ENCODE peak calls at places on chromosomes 5 and 9, in eight cellular contexts. P is SJSA1, I is GM23248, G is left ventricle myocardium inferior, J is heart right ventricle, U is cardiac muscle cell, K is tibial artery, V is hepatocyte. Z is an unnamed sample.

GRCh38 chr9:130939405-130939941 is 426 bp upstream of the FIBCD1 start:
- DNase-seq in I (peak), V (no peak), U (peak), G (no peak), P (no peak), K (no peak), J (no peak), Z (no peak)

GRCh38 chr5:74895906-74896305 is 29.7 kb upstream of the FAM169A start:
- DNase-seq in P (peak), G (peak), V (peak), I (peak), U (no peak), J (peak), K (no peak), Z (no peak)

GRCh38 chr5:173153842-173154241 is 9.5 kb downstream of the BNIP1 start:
- DNase-seq in P (peak), G (no peak), V (no peak), I (no peak), K (no peak), U (no peak), J (no peak), Z (no peak)

GRCh38 chr9:131856105-131856504 is 116.2 kb upstream of the RAPGEF1 start:
- DNase-seq in J (no peak), P (no peak), K (no peak), U (no peak), I (no peak), V (no peak), G (no peak), Z (no peak)

GRCh38 chr5:491856-492155 is 32.4 kb downstream of the SLC9A3 start:
- DNase-seq in I (no peak), G (no peak), U (no peak), K (no peak), P (no peak), J (no peak), V (no peak), Z (no peak)

GRCh38 chr9:120894404-120895226 is 17.6 kb upstream of the PHF19 start:
- DNase-seq in V (peak), P (no peak), I (peak), U (no peak), J (peak), K (peak), G (peak), Z (no peak)

GRCh38 chr5:71862661-71863060 is 143.6 kb downstream of the CARTPT start:
- DNase-seq in P (no peak), V (no peak), I (no peak), G (no peak), K (no peak), J (no peak), U (no peak), Z (no peak)

GRCh38 chr5:156475831-156476551 is 149.0 kb downstream of the SGCD start:
- DNase-seq in V (peak), I (peak), P (no peak), U (peak), K (peak), G (peak), J (no peak), Z (no peak)

GRCh38 chr9:37730256-37730655 is 23.3 kb upstream of the TRMT10B start:
- DNase-seq in J (no peak), P (no peak), K (no peak), I (peak), U (no peak), V (no peak), G (no peak), Z (no peak)

GRCh38 chr5:132260051-132260450 is 2.6 kb downstream of the PDLIM4 start:
- DNase-seq in P (peak), J (no peak), K (no peak), V (no peak), G (no peak), I (peak), U (no peak), Z (no peak)

GRCh38 chr5:128782446-128782845 is 182.8 kb upstream of the SLC27A6 start:
- DNase-seq in G (peak), U (no peak), I (peak), J (peak), K (peak), P (peak), V (no peak), Z (no peak)

GRCh38 chr5:160174290-160174689 is 55.0 kb upstream of the FABP6 start:
- DNase-seq in I (no peak), U (no peak), G (no peak), P (no peak), V (no peak), J (no peak), K (no peak), Z (no peak)

GRCh38 chr5:90131734-90132133 is 277.8 kb downstream of the CETN3 start:
- DNase-seq in G (no peak), J (no peak), U (no peak), K (no peak), V (no peak), I (no peak), P (no peak), Z (no peak)

GRCh38 chr5:187617-188451 is 3.5 kb upstream of the LRRC14B start:
- DNase-seq in P (no peak), V (no peak), J (no peak), K (no peak), U (no peak), G (no peak), I (peak), Z (no peak)

GRCh38 chr5:9498541-9499497 is 47.1 kb downstream of the SEMA5A start:
- DNase-seq in K (no peak), I (peak), U (peak), V (peak), G (no peak), J (no peak), P (peak), Z (no peak)

GRCh38 chr9:121837113-121838010 is 185.9 kb downstream of the DAB2IP start:
- DNase-seq in K (no peak), I (peak), V (peak), U (no peak), P (peak), G (peak), J (no peak), Z (no peak)

GRCh38 chr5:163205645-163206044 is 231.8 kb upstream of the CCNG1 start:
- DNase-seq in V (no peak), I (no peak), U (no peak), P (no peak), K (no peak), G (no peak), J (no peak), Z (no peak)

GRCh38 chr5:59391576-59391975 is 501.9 kb downstream of the PDE4D start:
- DNase-seq in U (no peak), K (no peak), I (no peak), J (no peak), G (no peak), V (no peak), P (no peak), Z (no peak)

GRCh38 chr5:65142511-65143011 is 339.2 kb downstream of the ADAMTS6 start:
- DNase-seq in I (peak), P (no peak), G (no peak), J (no peak), K (no peak), U (no peak), V (peak), Z (no peak)

GRCh38 chr9:98129451-98129881 is 10.4 kb upstream of the TRIM14 start:
- DNase-seq in I (no peak), G (no peak), P (no peak), U (no peak), K (no peak), J (no peak), V (no peak), Z (no peak)

GRCh38 chr5:132380047-132380446 is 10.5 kb downstream of the SLC22A5 start:
- DNase-seq in V (no peak), U (no peak), P (peak), K (no peak), G (no peak), J (no peak), I (no peak), Z (no peak)

GRCh38 chr9:81396528-81396927 is 292.8 kb downstream of the TLE1 start:
- DNase-seq in I (no peak), J (no peak), P (no peak), V (no peak), U (no peak), G (no peak), K (no peak), Z (no peak)

GRCh38 chr9:133605856-133606721 is 3.1 kb downstream of the FAM163B start:
- DNase-seq in V (no peak), U (no peak), J (no peak), P (no peak), K (no peak), G (no peak), I (no peak), Z (no peak)

GRCh38 chr5:107783551-107783950 is 112.8 kb upstream of the EFNA5 start:
- DNase-seq in P (no peak), I (peak), G (no peak), J (no peak), K (no peak), V (no peak), U (no peak), Z (no peak)

GRCh38 chr5:74233571-74233970 is 407.0 kb downstream of the ENC1 start:
- DNase-seq in U (no peak), I (peak), G (no peak), P (no peak), K (no peak), J (no peak), V (no peak), Z (no peak)

GRCh38 chr5:150297236-150297890 is 5.3 kb downstream of the ARSI start:
- DNase-seq in P (no peak), G (no peak), U (no peak), K (no peak), V (no peak), J (no peak), I (no peak), Z (no peak)

GRCh38 chr5:172872997-172873491 is 39.0 kb downstream of the ERGIC1 start:
- DNase-seq in P (peak), V (peak), G (peak), K (peak), J (peak), I (peak), U (peak), Z (no peak)

GRCh38 chr5:90962481-90962880 is 403.9 kb downstream of the ADGRV1 start:
- DNase-seq in V (no peak), G (no peak), K (no peak), U (no peak), P (no peak), I (no peak), J (no peak), Z (no peak)

GRCh38 chr5:72337159-72337558 is 17.0 kb downstream of the PTCD2 start:
- DNase-seq in J (no peak), V (no peak), I (no peak), U (no peak), P (no peak), K (no peak), G (no peak), Z (no peak)

GRCh38 chr9:131942076-131942720 is 137.5 kb downstream of the MED27 start:
- DNase-seq in V (no peak), U (no peak), G (no peak), I (peak), P (no peak), K (no peak), J (no peak), Z (no peak)

GRCh38 chr5:34676409-34676808 is 20.3 kb downstream of the RAI14 start:
- DNase-seq in U (no peak), J (no peak), V (no peak), G (no peak), P (no peak), K (no peak), I (peak), Z (no peak)

GRCh38 chr9:75071530-75072122 is 16.3 kb downstream of the NMRK1 start:
- DNase-seq in G (no peak), P (no peak), K (no peak), V (no peak), I (no peak), J (no peak), U (no peak), Z (peak)

GRCh38 chr9:35844628-35845301 is 15.7 kb downstream of the TMEM8B start:
- DNase-seq in V (peak), P (peak), I (peak), G (no peak), J (no peak), U (no peak), K (peak), Z (peak)
- H3K27ac ChIP-seq in V (peak), P (no peak), I (peak), G (peak), J (peak), U (no peak), K (peak), Z (no peak)

GRCh38 chr5:93022211-93022610 is 558.8 kb downstream of the NR2F1-AS1 start:
- DNase-seq in J (no peak), K (no peak), V (no peak), G (no peak), I (no peak), P (no peak), U (no peak), Z (no peak)

GRCh38 chr5:93017854-93018253 is 563.2 kb downstream of the NR2F1-AS1 start:
- DNase-seq in P (no peak), V (no peak), U (no peak), J (no peak), K (no peak), I (peak), G (no peak), Z (no peak)

GRCh38 chr5:93019896-93020295 is 561.1 kb downstream of the NR2F1-AS1 start:
- DNase-seq in P (no peak), K (no peak), I (no peak), G (no peak), U (no peak), V (no peak), J (no peak), Z (no peak)

GRCh38 chr5:93022770-93023169 is 558.2 kb downstream of the NR2F1-AS1 start:
- DNase-seq in G (no peak), P (no peak), I (no peak), V (no peak), J (no peak), K (no peak), U (no peak), Z (no peak)

GRCh38 chr5:93018461-93018860 is 562.6 kb downstream of the NR2F1-AS1 start:
- DNase-seq in G (no peak), V (no peak), P (no peak), I (peak), K (no peak), U (no peak), J (no peak), Z (no peak)
- H3K27ac ChIP-seq in G (no peak), V (no peak), P (no peak), I (peak), K (no peak), U (no peak), J (no peak), Z (no peak)

GRCh38 chr9:91428431-91428830 is 4.8 kb upstream of the NFIL3 start:
- DNase-seq in G (no peak), U (no peak), P (no peak), I (peak), V (no peak), J (no peak), K (no peak), Z (no peak)

GRCh38 chr9:91424403-91425176 is 958 bp upstream of the NFIL3 start:
- DNase-seq in G (peak), V (peak), U (peak), J (peak), I (peak), K (peak), P (peak), Z (peak)

GRCh38 chr9:91425270-91425669 is 1.6 kb upstream of the NFIL3 start:
- DNase-seq in J (no peak), V (no peak), I (peak), K (no peak), U (no peak), G (no peak), P (no peak), Z (peak)

GRCh38 chr9:91427873-91428272 is 4.2 kb upstream of the NFIL3 start:
- DNase-seq in P (no peak), G (no peak), K (no peak), U (no peak), J (no peak), V (peak), I (peak), Z (no peak)

DNA sequence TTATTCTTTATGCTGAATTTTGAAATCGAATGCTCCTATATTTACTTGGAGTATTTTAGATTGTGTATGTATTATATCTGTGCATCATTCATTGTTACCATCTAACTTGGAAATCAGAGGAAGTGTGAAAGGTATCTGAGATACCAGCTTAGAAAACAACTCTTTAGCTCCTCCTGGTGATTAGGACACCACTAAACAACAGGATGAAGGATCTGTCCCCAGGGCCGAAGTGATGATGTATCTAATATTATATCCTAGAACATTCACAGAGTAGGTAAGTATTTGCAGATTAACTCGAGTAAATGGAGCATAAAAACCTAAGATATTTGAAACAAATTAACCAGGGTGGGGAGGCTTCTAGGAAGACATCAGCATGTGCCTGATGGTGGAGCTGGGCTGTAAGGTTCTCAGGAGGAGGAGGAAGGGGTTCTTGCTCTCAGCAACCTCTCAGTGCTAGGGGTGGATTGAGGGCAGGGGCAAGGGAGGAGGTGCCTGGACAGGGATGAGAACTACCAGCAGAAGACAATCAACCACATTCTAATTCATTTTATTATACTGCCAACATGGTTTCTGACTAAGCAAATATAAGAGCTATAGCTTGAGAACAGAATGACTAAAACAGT is 2.6 kb upstream of the NFIL3 start:
- DNase-seq in V (peak), I (peak), J (no peak), G (no peak), K (no peak), P (no peak), U (peak), Z (no peak)
- H3K27ac ChIP-seq in V (no peak), I (no peak), J (no peak), G (no peak), K (no peak), P (no peak), U (no peak), Z (no peak)

DNA sequence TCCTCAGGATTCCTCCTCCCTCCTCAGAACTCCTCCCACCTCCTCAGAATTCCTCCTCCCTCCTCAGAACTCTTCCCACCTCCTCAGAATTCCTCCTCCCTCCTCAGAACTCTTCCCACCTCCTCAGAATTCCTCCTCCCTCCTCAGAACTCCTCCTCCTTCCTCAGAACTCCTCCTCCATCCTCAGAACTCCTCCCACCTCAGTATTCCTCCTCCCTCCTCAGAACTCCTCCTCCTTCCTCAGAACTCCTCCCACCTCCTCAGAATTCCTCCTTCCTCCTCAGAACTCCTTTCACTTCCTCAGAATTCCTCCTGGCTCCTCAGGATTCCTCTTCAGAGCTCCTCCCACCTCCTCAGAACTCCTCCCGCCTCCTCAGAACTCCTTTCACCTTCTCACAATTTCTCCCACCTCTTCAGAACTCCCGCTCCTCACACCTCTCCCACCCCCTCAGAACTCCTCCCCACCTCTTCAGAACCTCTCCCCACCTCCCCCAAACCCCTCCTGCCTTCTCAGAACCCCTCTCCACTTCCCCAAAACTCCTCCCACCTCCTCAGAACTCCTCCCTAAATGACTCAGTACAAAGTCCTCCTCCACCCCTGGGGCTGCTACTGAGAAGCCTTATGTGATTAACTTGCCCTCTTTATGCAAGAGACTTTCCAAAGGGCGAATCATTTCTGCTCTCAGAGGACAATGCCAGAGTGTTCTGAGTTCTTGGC is 23.2 kb downstream of the SLC46A2 start:
- DNase-seq in I (peak), G (no peak), V (peak), U (no peak), J (no peak), P (peak), K (no peak), Z (no peak)
- H3K27ac ChIP-seq in I (peak), G (no peak), V (peak), U (no peak), J (no peak), P (no peak), K (no peak), Z (no peak)

GRCh38 chr9:2345013-2345412 is 276.6 kb upstream of the VLDLR start:
- DNase-seq in K (no peak), G (no peak), V (no peak), U (no peak), P (no peak), J (no peak), I (no peak), Z (no peak)

GRCh38 chr9:2346277-2346913 is 275.2 kb upstream of the VLDLR start:
- DNase-seq in V (no peak), U (no peak), J (no peak), G (no peak), I (no peak), P (no peak), K (no peak), Z (no peak)

GRCh38 chr9:2341956-2342355 is 279.6 kb upstream of the VLDLR start:
- DNase-seq in U (no peak), J (no peak), K (no peak), G (no peak), V (no peak), P (no peak), I (no peak), Z (no peak)

GRCh38 chr9:2343756-2344155 is 277.8 kb upstream of the VLDLR start:
- DNase-seq in P (no peak), K (no peak), J (no peak), G (no peak), U (no peak), V (no peak), I (no peak), Z (no peak)

DNA sequence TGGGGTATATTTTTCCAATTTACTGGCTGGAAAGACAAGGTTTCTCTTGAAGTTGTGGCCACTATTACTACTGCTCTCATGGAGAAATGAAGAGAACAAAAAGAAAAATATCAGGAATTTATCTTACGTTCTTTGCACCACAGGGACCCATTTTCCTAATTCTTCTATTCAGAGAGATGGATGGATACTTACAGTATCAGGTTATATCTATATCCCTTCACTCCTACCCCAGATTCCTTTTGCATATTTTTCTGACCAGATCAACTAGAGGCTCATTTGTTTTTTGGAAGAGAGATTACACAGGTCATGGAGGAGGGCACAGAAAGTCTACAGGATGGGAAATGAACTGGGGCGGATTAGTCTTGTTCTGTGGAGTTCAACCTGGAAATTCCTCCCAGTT is 277.2 kb upstream of the VLDLR start:
- DNase-seq in U (no peak), V (no peak), I (no peak), J (no peak), K (no peak), P (no peak), G (no peak), Z (no peak)
- H3K27ac ChIP-seq in U (no peak), V (no peak), I (no peak), J (no peak), K (no peak), P (no peak), G (no peak), Z (no peak)

GRCh38 chr9:109014267-109015025 is 1.1 kb upstream of the CTNNAL1 start:
- DNase-seq in U (peak), K (peak), J (no peak), G (no peak), V (peak), P (no peak), I (peak), Z (no peak)
- H3K27ac ChIP-seq in U (peak), K (peak), J (peak), G (peak), V (peak), P (peak), I (peak), Z (peak)

GRCh38 chr5:77282337-77283027 is 72.0 kb downstream of the PDE8B start:
- DNase-seq in I (peak), U (no peak), K (no peak), G (no peak), P (no peak), V (peak), J (no peak), Z (no peak)
- H3K27ac ChIP-seq in I (peak), U (no peak), K (no peak), G (no peak), P (no peak), V (no peak), J (no peak), Z (no peak)